ENCODE peak calls at places on chromosomes 13 and 19, in seven cellular contexts. U is effector memory CD4-positive, alpha-beta T cell; Z is spleen; E is psoas muscle; B is ovary; F is body of pancreas; T is heart right ventricle. L is an unnamed sample. For H3K9me3, the result is how much of the 10 kb centered on the place peaks cover.

GRCh38 chr19:56566904-56567273 is 379 bp upstream of the ZNF470 start:
- DNase-seq in U (no peak), Z (peak), E (peak), B (no peak), F (peak), T (peak), L (peak)

GRCh38 chr13:104816716-104817115 is 1718.7 kb downstream of the EFNB2 start:
- DNase-seq in U (no peak), Z (no peak), E (no peak), B (no peak), F (no peak), T (no peak), L (no peak)

GRCh38 chr13:103935117-103935516 is 868.9 kb upstream of the SLC10A2 start:
- DNase-seq in U (no peak), Z (no peak), E (no peak), B (no peak), F (no peak), T (no peak), L (no peak)

GRCh38 chr13:112638919-112639318 is 50.9 kb upstream of the ATP11A start:
- DNase-seq in U (no peak), Z (peak), E (no peak), B (no peak), F (no peak), T (no peak), L (no peak)

GRCh38 chr13:96297360-96297759 is 207.5 kb downstream of the HS6ST3 start:
- DNase-seq in U (no peak), Z (no peak), E (no peak), B (no peak), F (no peak), T (no peak), L (no peak)

GRCh38 chr19:16371540-16371986 is 46.9 kb downstream of the KLF2 start:
- DNase-seq in U (peak), Z (peak), E (peak), B (no peak), F (peak), T (peak), L (peak)

GRCh38 chr19:19140476-19140875 is 2.2 kb upstream of the TMEM161A start:
- DNase-seq in U (no peak), Z (no peak), E (no peak), B (no peak), F (no peak), T (no peak), L (no peak)

GRCh38 chr19:28920269-28921066 is 292.5 kb downstream of the UQCRFS1 start:
- DNase-seq in U (no peak), Z (no peak), E (no peak), B (no peak), F (no peak), T (no peak), L (no peak)

GRCh38 chr19:35262101-35262761 is 6.5 kb upstream of the USF2 start:
- DNase-seq in U (no peak), Z (peak), E (no peak), B (peak), F (peak), T (no peak), L (peak)

GRCh38 chr13:68023838-68024581 is 793.9 kb upstream of the PCDH9 start:
- DNase-seq in U (no peak), Z (no peak), E (no peak), B (no peak), F (no peak), T (no peak), L (no peak)

GRCh38 chr13:48159436-48160225 is 64.7 kb upstream of the MED4 start:
- DNase-seq in U (no peak), Z (no peak), E (no peak), B (no peak), F (no peak), T (no peak), L (no peak)

GRCh38 chr13:24905242-24905641 is 141.3 kb downstream of the RNF17 start:
- DNase-seq in U (no peak), Z (no peak), E (no peak), B (no peak), F (no peak), T (no peak), L (no peak)

GRCh38 chr13:50422181-50423148 is 407.2 kb downstream of the KCNRG start:
- DNase-seq in U (no peak), Z (no peak), E (no peak), B (no peak), F (no peak), T (no peak), L (no peak)

GRCh38 chr13:99969934-99970760 is 1.4 kb downstream of the ZIC5 start:
- DNase-seq in U (no peak), Z (no peak), E (no peak), B (peak), F (no peak), T (no peak), L (no peak)

GRCh38 chr19:33522371-33522662 is 726 bp upstream of the PEPD start:
- DNase-seq in U (no peak), Z (no peak), E (no peak), B (no peak), F (no peak), T (no peak), L (no peak)

GRCh38 chr13:22793598-22794134 is 387.1 kb upstream of the SGCG start:
- DNase-seq in U (no peak), Z (no peak), E (no peak), B (no peak), F (no peak), T (no peak), L (no peak)

GRCh38 chr19:49149652-49150105 is 5.5 kb downstream of the HRC start:
- DNase-seq in U (no peak), Z (no peak), E (peak), B (peak), F (peak), T (peak), L (peak)

GRCh38 chr13:99434258-99434788 is 66.9 kb upstream of the TM9SF2 start:
- DNase-seq in U (peak), Z (no peak), E (no peak), B (no peak), F (no peak), T (no peak), L (no peak)

GRCh38 chr19:14475251-14476073 is at the start of gene PTGER1:
- DNase-seq in U (no peak), Z (no peak), E (no peak), B (no peak), F (no peak), T (no peak), L (no peak)

GRCh38 chr13:23506071-23506820 is 64.0 kb upstream of the TNFRSF19 start:
- DNase-seq in U (no peak), Z (no peak), E (no peak), B (no peak), F (no peak), T (no peak), L (no peak)

GRCh38 chr19:44435441-44435840 is 12.8 kb downstream of the ZNF229 start:
- DNase-seq in U (no peak), Z (no peak), E (no peak), B (no peak), F (no peak), T (no peak), L (no peak)

DNA sequence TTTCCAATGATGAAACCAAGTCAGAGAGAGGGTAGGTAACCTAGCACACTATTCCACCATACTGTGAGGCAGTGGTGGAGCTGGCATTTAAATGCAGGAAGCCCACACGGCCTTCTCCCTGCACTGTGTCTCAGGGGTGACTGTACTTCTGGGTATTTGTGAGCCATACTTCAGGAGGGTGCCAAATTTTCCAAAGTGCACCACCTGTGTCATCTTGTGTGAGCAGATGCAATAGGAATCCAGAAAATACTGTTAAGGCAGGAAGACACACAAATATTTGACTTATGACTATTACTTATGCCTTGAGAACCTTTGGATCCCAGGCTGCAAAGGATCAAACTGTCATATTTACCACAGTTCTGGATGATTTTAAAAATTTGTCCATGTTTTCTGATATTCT is 17.3 kb downstream of the ZNF229 start:
- DNase-seq in U (no peak), Z (no peak), E (no peak), B (no peak), F (no peak), T (no peak), L (no peak)
- H3K9me3 ChIP-seq in U (under half), Z (half or more), E (half or more), B (under half), F (under half), T (half or more), L (under half)

DNA sequence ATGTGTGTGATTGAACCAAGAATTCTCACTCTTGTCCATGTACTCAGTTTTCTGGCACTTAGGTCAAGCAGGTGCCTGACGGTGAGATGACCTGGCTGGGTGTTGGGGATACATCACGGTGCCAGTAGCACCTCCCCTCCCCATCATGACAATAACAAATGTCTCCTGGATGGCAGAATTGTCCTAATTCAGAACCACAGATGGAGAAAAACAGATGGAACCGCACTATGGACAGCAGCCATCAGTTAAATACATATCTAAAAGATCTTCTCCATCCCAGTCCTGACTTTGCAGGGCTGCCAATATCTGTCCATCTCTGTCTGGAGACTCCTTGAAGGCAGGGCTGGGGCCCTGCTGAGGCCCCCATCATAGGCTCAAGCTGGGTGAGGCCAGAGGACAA is 126.9 kb downstream of the PTPRS start:
- DNase-seq in U (no peak), Z (no peak), E (no peak), B (no peak), F (no peak), T (no peak), L (no peak)
- H3K9me3 ChIP-seq in U (under half), Z (under half), E (under half), B (under half), F (under half), T (under half), L (under half)

DNA sequence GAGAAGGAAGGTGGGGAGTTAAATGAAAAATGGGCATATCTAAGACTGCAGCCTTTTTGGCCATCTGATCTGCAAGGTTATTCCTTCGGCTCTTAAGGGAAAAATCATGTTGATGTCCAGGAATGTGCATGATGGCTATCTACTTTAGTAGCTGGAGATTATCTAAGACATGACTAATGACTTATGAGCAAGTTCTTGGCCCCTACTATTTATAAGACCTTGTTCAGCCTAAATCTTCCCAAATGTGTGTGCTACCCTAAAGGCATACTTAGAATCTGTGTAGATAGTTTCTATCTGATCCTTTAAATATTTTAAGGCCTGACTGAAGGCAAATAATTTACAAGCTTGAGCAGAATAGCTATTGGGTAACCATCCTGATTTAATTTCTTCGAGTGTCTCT is 41.8 kb upstream of the CD177 start:
- DNase-seq in U (no peak), Z (no peak), E (no peak), B (no peak), F (no peak), T (no peak), L (no peak)
- H3K9me3 ChIP-seq in U (under half), Z (under half), E (under half), B (under half), F (under half), T (under half), L (under half)

DNA sequence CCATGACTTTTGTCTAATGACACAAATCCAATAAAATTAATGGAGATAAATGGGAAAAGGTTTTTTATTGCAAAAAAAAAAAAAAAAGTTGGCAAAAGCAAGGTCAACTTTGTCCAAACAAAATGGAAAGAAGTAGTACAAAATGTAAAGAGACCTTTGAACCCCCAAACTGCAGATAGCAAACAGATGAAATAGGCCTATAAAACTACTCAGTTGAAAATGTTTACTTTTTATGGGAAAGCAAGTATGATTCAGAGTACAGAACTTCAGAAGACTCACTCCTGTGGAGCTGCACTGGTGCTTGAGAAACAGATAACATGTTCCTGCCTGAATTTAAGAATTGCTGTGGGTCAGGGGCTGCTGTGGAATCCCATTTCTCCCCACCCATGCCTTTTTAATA is 9.8 kb upstream of the ZNF177 start:
- DNase-seq in U (no peak), Z (no peak), E (no peak), B (no peak), F (no peak), T (no peak), L (no peak)
- H3K9me3 ChIP-seq in U (under half), Z (half or more), E (half or more), B (under half), F (under half), T (half or more), L (under half)

GRCh38 chr19:2945575-2946184 is 909 bp upstream of the ZNF77 start:
- DNase-seq in U (no peak), Z (no peak), E (no peak), B (no peak), F (no peak), T (no peak), L (no peak)
- H3K9me3 ChIP-seq in U (under half), Z (under half), E (under half), B (under half), F (under half), T (under half), L (under half)

GRCh38 chr19:57755031-57755430 is 8.4 kb downstream of the ZNF776 start:
- DNase-seq in U (no peak), Z (no peak), E (no peak), B (no peak), F (no peak), T (no peak), L (no peak)

GRCh38 chr19:57759096-57759495 is 10.4 kb upstream of the ZNF586 start:
- DNase-seq in U (no peak), Z (no peak), E (no peak), B (no peak), F (no peak), T (no peak), L (peak)

GRCh38 chr19:57754091-57754673 is 7.6 kb downstream of the ZNF776 start:
- DNase-seq in U (no peak), Z (no peak), E (no peak), B (no peak), F (no peak), T (no peak), L (no peak)

DNA sequence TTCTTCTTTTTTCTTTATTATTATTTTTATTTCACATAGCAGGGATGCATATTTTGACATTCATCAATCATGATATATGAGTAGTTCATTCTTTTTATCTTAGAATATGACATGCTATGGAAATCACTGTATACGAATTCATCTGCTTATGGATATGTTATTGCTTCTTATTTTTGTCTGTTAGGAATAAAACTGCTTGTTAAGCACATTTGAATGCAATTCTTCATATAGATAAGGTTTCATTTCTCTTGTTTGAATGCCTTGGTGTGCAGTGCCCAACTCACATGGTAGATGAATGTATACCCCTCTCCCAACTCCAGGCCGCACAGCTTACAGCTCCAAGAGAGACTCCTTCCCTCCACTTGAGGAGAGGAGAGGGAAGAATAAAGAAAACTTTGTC is 11.3 kb downstream of the ZNF776 start:
- DNase-seq in U (no peak), Z (no peak), E (no peak), B (no peak), F (no peak), T (no peak), L (no peak)
- H3K9me3 ChIP-seq in U (half or more), Z (half or more), E (under half), B (under half), F (under half), T (under half), L (under half)

GRCh38 chr19:12112238-12112637 is 27.9 kb downstream of the ZNF20 start:
- DNase-seq in U (no peak), Z (no peak), E (no peak), B (no peak), F (no peak), T (no peak), L (no peak)
- H3K9me3 ChIP-seq in U (under half), Z (under half), E (under half), B (under half), F (under half), T (under half), L (under half)

GRCh38 chr19:57615346-57615745 is 1.3 kb downstream of the ZNF134 start:
- DNase-seq in U (no peak), Z (no peak), E (no peak), B (no peak), F (no peak), T (no peak), L (no peak)

GRCh38 chr19:57623091-57623490 is 9.0 kb downstream of the ZNF134 start:
- DNase-seq in U (no peak), Z (no peak), E (no peak), B (no peak), F (no peak), T (no peak), L (no peak)

DNA sequence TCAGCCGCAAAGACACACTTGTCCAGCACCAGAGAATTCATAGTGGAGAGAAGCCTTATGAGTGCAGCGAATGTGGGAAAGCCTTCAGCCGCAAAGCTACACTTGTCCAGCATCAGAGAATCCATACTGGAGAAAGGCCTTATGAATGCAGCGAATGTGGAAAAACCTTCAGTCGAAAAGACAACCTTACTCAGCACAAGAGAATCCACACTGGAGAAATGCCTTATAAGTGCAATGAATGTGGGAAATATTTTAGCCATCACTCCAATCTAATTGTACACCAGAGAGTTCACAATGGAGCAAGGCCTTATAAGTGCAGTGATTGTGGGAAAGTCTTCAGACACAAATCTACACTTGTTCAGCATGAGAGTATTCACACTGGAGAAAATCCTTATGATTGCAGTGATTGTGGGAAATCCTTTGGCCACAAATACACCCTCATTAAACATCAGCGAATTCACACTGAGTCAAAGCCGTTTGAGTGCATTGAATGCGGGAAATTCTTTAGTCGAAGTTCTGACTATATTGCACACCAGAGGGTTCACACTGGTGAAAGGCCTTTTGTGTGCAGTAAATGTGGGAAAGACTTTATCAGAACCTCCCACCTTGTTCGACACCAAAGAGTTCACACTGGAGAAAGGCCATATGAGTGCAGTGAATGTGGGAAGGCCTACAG is 6.8 kb downstream of the ZNF134 start:
- DNase-seq in U (no peak), Z (no peak), E (no peak), B (no peak), F (no peak), T (no peak), L (no peak)
- H3K9me3 ChIP-seq in U (half or more), Z (half or more), E (half or more), B (under half), F (under half), T (half or more), L (under half)

DNA sequence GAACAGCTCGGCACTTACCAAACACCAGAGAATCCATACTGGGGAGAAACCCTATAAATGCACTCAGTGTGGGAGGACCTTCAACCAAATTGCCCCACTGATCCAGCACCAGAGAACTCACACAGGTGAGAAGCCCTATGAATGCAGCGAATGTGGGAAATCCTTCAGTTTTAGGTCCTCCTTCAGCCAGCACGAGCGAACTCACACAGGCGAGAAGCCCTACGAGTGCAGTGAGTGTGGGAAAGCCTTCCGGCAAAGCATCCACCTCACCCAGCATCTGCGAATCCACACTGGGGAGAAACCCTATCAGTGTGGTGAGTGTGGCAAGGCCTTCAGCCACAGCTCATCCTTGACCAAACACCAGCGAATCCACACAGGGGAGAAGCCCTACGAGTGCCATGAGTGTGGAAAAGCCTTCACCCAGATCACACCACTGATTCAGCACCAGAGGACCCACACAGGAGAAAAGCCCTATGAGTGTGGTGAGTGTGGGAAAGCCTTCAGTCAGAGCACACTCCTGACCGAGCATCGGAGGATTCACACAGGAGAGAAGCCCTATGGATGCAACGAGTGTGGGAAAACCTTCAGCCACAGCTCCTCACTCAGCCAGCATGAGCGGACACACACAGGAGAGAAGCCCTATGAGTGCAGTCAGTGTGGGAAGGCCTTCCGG is 8.3 kb downstream of the ZNF135 start:
- DNase-seq in U (no peak), Z (no peak), E (no peak), B (no peak), F (no peak), T (no peak), L (no peak)
- H3K9me3 ChIP-seq in U (under half), Z (half or more), E (half or more), B (under half), F (under half), T (half or more), L (under half)

DNA sequence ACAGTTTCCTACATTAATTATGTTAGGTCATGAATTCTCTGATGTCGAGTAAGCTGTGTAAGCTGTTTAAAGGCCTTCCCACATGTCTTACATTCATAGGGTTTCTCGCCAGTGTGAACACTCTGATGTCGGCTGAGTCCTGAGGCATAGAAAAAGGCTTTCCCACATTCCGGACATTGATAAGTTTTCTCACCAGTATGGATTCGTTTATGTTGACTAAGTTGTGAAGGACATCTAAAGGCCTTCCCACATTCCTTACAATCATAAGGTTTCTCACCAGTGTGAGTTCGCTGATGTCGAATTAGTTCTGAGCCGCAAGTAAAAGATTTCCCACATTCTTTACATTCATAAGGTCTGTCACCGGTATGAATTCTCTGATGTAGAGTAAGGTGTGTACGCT is 24.9 kb downstream of the ZNF850 start:
- DNase-seq in U (no peak), Z (no peak), E (no peak), B (no peak), F (no peak), T (no peak), L (no peak)
- H3K9me3 ChIP-seq in U (half or more), Z (half or more), E (half or more), B (under half), F (under half), T (half or more), L (under half)

L was measured in thyroid gland.